ENCODE peak calls at places on chromosomes 2 and 18, in eight cellular contexts. K is chondrocyte; B is neuronal stem cell; E is left ventricle myocardium inferior; L is amniotic epithelial cell; S is NCI-H345; G is stimulated activated CD4-positive, alpha-beta T cell treated with anti-CD3 and anti-CD28 coated beads, Interleukin-4, amount 100 ng/mL, for 1 hour; D is D341Med. C is an unnamed sample.

GRCh38 chr18:31217455-31217854 is 54.8 kb upstream of the DSC1 start:
- DNase-seq in D (no peak), G (no peak), K (no peak), L (no peak), E (no peak), B (no peak), S (no peak), C (no peak)

GRCh38 chr2:19026156-19026660 is 332.2 kb downstream of the OSR1 start:
- DNase-seq in E (no peak), L (no peak), S (no peak), D (no peak), B (no peak), G (no peak), K (no peak), C (no peak)

GRCh38 chr2:9800639-9800974 is 42.7 kb upstream of the TAF1B start:
- DNase-seq in K (no peak), L (no peak), S (no peak), B (no peak), D (no peak), E (no peak), G (no peak), C (no peak)

GRCh38 chr2:165328272-165328671 is 89.1 kb downstream of the SCN2A start:
- DNase-seq in L (no peak), B (no peak), K (no peak), E (no peak), S (no peak), D (no peak), G (no peak), C (no peak)

GRCh38 chr2:172556284-172557033 is 569 bp downstream of the PDK1 start:
- DNase-seq in L (peak; percentile 74), B (peak; percentile 57), G (peak; percentile 62), K (no peak), S (peak; percentile 34), E (peak; percentile 57), D (peak; percentile 74), C (peak; percentile 43)

GRCh38 chr2:239692348-239692747 is 291.5 kb upstream of the HDAC4 start:
- DNase-seq in B (no peak), L (no peak), S (no peak), K (no peak), E (no peak), G (no peak), D (no peak), C (no peak)

GRCh38 chr18:49861659-49862058 is 48.3 kb upstream of the ACAA2 start:
- DNase-seq in K (no peak), L (no peak), B (no peak), G (no peak), D (no peak), E (no peak), S (no peak), C (no peak)

GRCh38 chr2:127422631-127423475 is 4.6 kb downstream of the PROC start:
- DNase-seq in S (peak; percentile 63), E (no peak), B (no peak), G (no peak), D (peak; percentile 74), K (no peak), L (no peak), C (no peak)

GRCh38 chr2:170929686-170930050 is 615 bp downstream of the GORASP2 start:
- DNase-seq in S (peak; percentile 55), L (peak; percentile 27), B (peak; percentile 51), K (no peak), G (peak; percentile 42), E (no peak), D (peak; percentile 58), C (no peak)

GRCh38 chr18:35580748-35581534 is 599 bp upstream of the GALNT1 start:
- DNase-seq in D (peak; percentile 92), K (peak; percentile 77), L (peak; percentile 50), B (peak; percentile 75), G (peak; percentile 56), S (peak; percentile 58), E (peak; percentile 63), C (no peak)

GRCh38 chr2:97963880-97964279 is 31.9 kb downstream of the TMEM131 start:
- DNase-seq in L (peak; percentile 49), K (no peak), S (no peak), B (no peak), D (no peak), G (no peak), E (no peak), C (no peak)

GRCh38 chr2:174669321-174669720 is 71.7 kb upstream of the WIPF1 start:
- DNase-seq in G (no peak), D (no peak), E (no peak), S (no peak), B (no peak), K (no peak), L (no peak), C (no peak)

GRCh38 chr2:168649105-168649504 is 153.3 kb upstream of the NOSTRIN start:
- DNase-seq in D (no peak), B (no peak), E (peak; percentile 18), K (no peak), G (no peak), L (no peak), S (no peak), C (no peak)

GRCh38 chr2:16784652-16785051 is 119.0 kb upstream of the CYRIA start:
- DNase-seq in D (no peak), S (no peak), E (no peak), B (no peak), G (no peak), L (no peak), K (no peak), C (no peak)

GRCh38 chr2:182113334-182113733 is 127.7 kb downstream of the PPP1R1C start:
- DNase-seq in L (no peak), G (no peak), D (no peak), S (no peak), K (no peak), E (no peak), B (no peak), C (no peak)

GRCh38 chr2:73035899-73036778 is 35.4 kb downstream of the SFXN5 start:
- DNase-seq in L (no peak), S (no peak), K (no peak), D (no peak), B (no peak), G (no peak), E (no peak), C (no peak)

GRCh38 chr2:15714609-15715008 is 122.9 kb downstream of the DDX1 start:
- DNase-seq in B (no peak), G (no peak), S (no peak), D (no peak), K (no peak), E (no peak), L (no peak), C (peak; percentile 26)

GRCh38 chr2:23457990-23458689 is 73.2 kb downstream of the KLHL29 start:
- DNase-seq in S (peak; percentile 30), D (no peak), L (no peak), B (no peak), K (no peak), E (no peak), G (no peak), C (no peak)

GRCh38 chr2:46966576-46966975 is 51.0 kb upstream of the MCFD2 start:
- DNase-seq in B (no peak), D (no peak), L (peak; percentile 39), G (no peak), E (no peak), K (no peak), S (no peak), C (no peak)

GRCh38 chr2:218501665-218502064 is 66.5 kb downstream of the USP37 start:
- DNase-seq in B (no peak), E (no peak), S (no peak), L (peak; percentile 65), K (no peak), D (no peak), G (no peak), C (no peak)

GRCh38 chr2:28449126-28449488 is 46.8 kb upstream of the PLB1 start:
- DNase-seq in D (no peak), B (no peak), K (no peak), L (no peak), E (no peak), S (no peak), G (no peak), C (no peak)

GRCh38 chr2:237929979-237930378 is 36.8 kb upstream of the UBE2F start:
- DNase-seq in D (no peak), B (no peak), G (no peak), S (no peak), K (no peak), E (no peak), L (no peak), C (no peak)

GRCh38 chr18:48402953-48403352 is 6.2 kb downstream of the ZBTB7C start:
- DNase-seq in L (peak; percentile 19), K (no peak), S (no peak), G (no peak), D (no peak), B (no peak), E (no peak), C (no peak)

GRCh38 chr2:201813996-201814845 is 7.9 kb downstream of the CDK15 start:
- DNase-seq in D (no peak), B (no peak), G (no peak), K (no peak), L (no peak), E (no peak), S (no peak), C (no peak)

GRCh38 chr2:56768973-56769372 is 585.2 kb downstream of the CCDC85A start:
- DNase-seq in D (no peak), K (no peak), S (no peak), L (no peak), G (no peak), B (no peak), E (no peak), C (no peak)

GRCh38 chr2:23464156-23464555 is 79.2 kb downstream of the KLHL29 start:
- DNase-seq in G (no peak), L (no peak), K (no peak), B (no peak), D (no peak), S (no peak), E (no peak), C (no peak)

GRCh38 chr18:30403278-30403677 is 639.3 kb downstream of the DSC3 start:
- DNase-seq in E (no peak), K (no peak), D (no peak), B (no peak), G (no peak), L (no peak), S (no peak), C (no peak)

GRCh38 chr2:86017901-86018896 is 87.5 kb downstream of the POLR1A start:
- DNase-seq in S (no peak), K (peak; percentile 87), L (no peak), G (no peak), B (no peak), D (no peak), E (peak; percentile 56), C (no peak)

GRCh38 chr2:79025421-79025820 is at the start of gene REG3G:
- DNase-seq in S (no peak), G (no peak), L (no peak), D (no peak), B (no peak), E (no peak), K (no peak), C (no peak)

GRCh38 chr2:127619901-127620705 is 25.9 kb upstream of the GPR17 start:
- DNase-seq in K (peak; percentile 57), D (peak; percentile 20), S (no peak), E (no peak), B (no peak), G (no peak), L (no peak), C (no peak)

GRCh38 chr18:22324191-22325131 is 93.3 kb downstream of the CTAGE1 start:
- DNase-seq in E (peak; percentile 74), G (no peak), S (no peak), D (no peak), B (peak; percentile 46), K (no peak), L (peak; percentile 74), C (no peak)

GRCh38 chr2:8133331-8133730 is 548.5 kb upstream of the ID2 start:
- DNase-seq in S (no peak), E (no peak), L (no peak), G (no peak), B (no peak), K (no peak), D (no peak), C (no peak)

GRCh38 chr18:59839931-59840685 is 59.7 kb upstream of the PMAIP1 start:
- DNase-seq in B (no peak), S (no peak), K (no peak), E (no peak), L (peak; percentile 35), G (no peak), D (no peak), C (no peak)